ENCODE peak calls at places on chromosomes 6 and 20, in four cellular contexts. D is ovary, N is HCT116, F is heart left ventricle. V is an unnamed sample.

GRCh38 chr20:40176442-40176841 is 512.6 kb downstream of the MAFB start:
- DNase-seq in D (no peak), N (no peak), F (no peak), V (no peak)

GRCh38 chr6:16619017-16619416 is 142.2 kb downstream of the ATXN1 start:
- DNase-seq in D (no peak), N (no peak), F (no peak), V (no peak)

GRCh38 chr6:43768983-43769525 is 957 bp upstream of the VEGFA start:
- DNase-seq in D (peak), N (no peak), F (peak), V (no peak)

GRCh38 chr6:24431045-24431451 is 28.3 kb downstream of the MRS2 start:
- DNase-seq in D (no peak), N (peak), F (peak), V (no peak)

GRCh38 chr6:30311669-30312068 is 15.1 kb upstream of the TRIM39 start:
- DNase-seq in D (no peak), N (no peak), F (no peak), V (no peak)

GRCh38 chr20:43583982-43584432 is 6.7 kb upstream of the IFT52 start:
- DNase-seq in D (peak), N (no peak), F (peak), V (no peak)

GRCh38 chr6:42007753-42008528 is 42.4 kb upstream of the TAF8 start:
- DNase-seq in D (no peak), N (no peak), F (no peak), V (no peak)

GRCh38 chr6:153941768-153942167 is 97.3 kb upstream of the OPRM1 start:
- DNase-seq in D (no peak), N (no peak), F (no peak), V (no peak)

GRCh38 chr20:46293084-46293483 is 15.2 kb downstream of the CDH22 start:
- DNase-seq in D (no peak), N (no peak), F (no peak), V (no peak)

GRCh38 chr6:87663434-87663833 is 38.6 kb downstream of the AKIRIN2 start:
- DNase-seq in D (no peak), N (no peak), F (no peak), V (no peak)

GRCh38 chr20:49690899-49691620 is 22.6 kb downstream of the B4GALT5 start:
- DNase-seq in D (no peak), N (peak), F (no peak), V (no peak)

GRCh38 chr6:23329091-23329490 is 759.7 kb downstream of the HDGFL1 start:
- DNase-seq in D (no peak), N (no peak), F (no peak), V (no peak)

GRCh38 chr6:1067346-1067745 is 244.6 kb upstream of the FOXQ1 start:
- DNase-seq in D (no peak), N (no peak), F (no peak), V (no peak)

GRCh38 chr20:3890410-3890751 is 1.2 kb downstream of the PANK2 start:
- DNase-seq in D (no peak), N (no peak), F (no peak), V (no peak)

GRCh38 chr20:3890999-3891929 is 2.1 kb downstream of the PANK2 start:
- DNase-seq in D (no peak), N (no peak), F (no peak), V (no peak)

GRCh38 chr20:3887870-3888614 is 1.1 kb upstream of the PANK2 start:
- DNase-seq in D (peak), N (peak), F (peak), V (no peak)

GRCh38 chr20:3888622-3889488 is at the start of gene PANK2:
- DNase-seq in D (peak), N (peak), F (peak), V (peak)

GRCh38 chr20:3889489-3890409 is 562 bp downstream of the PANK2 start:
- DNase-seq in D (peak), N (no peak), F (peak), V (no peak)
- TF ChIP-seq POLR2A in D (no peak), N (no peak), F (no peak), V (no peak)

GRCh38 chr6:93779086-93779858 is 359.9 kb upstream of the EPHA7 start:
- DNase-seq in D (no peak), N (no peak), F (peak), V (no peak)
- TF ChIP-seq CTCF in D (no peak), N (no peak), F (peak), V (no peak)

GRCh38 chr6:15297895-15298590 is 52.2 kb downstream of the JARID2 start:
- DNase-seq in D (no peak), N (no peak), F (no peak), V (no peak)
- H3K4me3 ChIP-seq in D (no peak), N (no peak), F (no peak), V (no peak)

GRCh38 chr6:15279047-15279661 is 33.3 kb downstream of the JARID2 start:
- DNase-seq in D (no peak), N (no peak), F (no peak), V (no peak)
- TF ChIP-seq POLR2A in D (no peak), N (no peak), F (no peak), V (no peak)

V was measured in esophagus muscularis mucosa.